ENCODE peak calls at places on chromosomes 5 and 9, in eight cellular contexts. E is transverse colon, B is neuronal stem cell, I is gastrocnemius medialis, F is BE2C, W is Peyer's patch, Q is sigmoid colon, U is astrocyte of the spinal cord. R is an unnamed sample.

GRCh38 chr5:151739939-151740335 is 18.5 kb downstream of the ATOX1 start:
- DNase-seq in E (no peak), B (no peak), I (no peak), F (no peak), W (no peak), Q (no peak), U (peak; percentile 92), R (peak; percentile 98)

GRCh38 chr9:6149315-6149714 is 66.3 kb upstream of the IL33 start:
- DNase-seq in E (no peak), B (no peak), I (no peak), F (no peak), W (no peak), Q (no peak), U (no peak), R (no peak)

GRCh38 chr9:18490591-18491370 is 16.8 kb downstream of the ADAMTSL1 start:
- DNase-seq in E (no peak), B (no peak), I (no peak), F (no peak), W (no peak), Q (no peak), U (peak; percentile 99), R (peak; percentile 82)

GRCh38 chr9:98922721-98923435 is 20.8 kb upstream of the COL15A1 start:
- DNase-seq in E (no peak), B (no peak), I (no peak), F (no peak), W (no peak), Q (no peak), U (peak; percentile 43), R (no peak)

GRCh38 chr5:14109041-14109747 is 33.9 kb upstream of the TRIO start:
- DNase-seq in E (peak; percentile 16), B (no peak), I (no peak), F (no peak), W (no peak), Q (no peak), U (peak; percentile 74), R (no peak)

GRCh38 chr5:165187815-165188214 is 1682.4 kb downstream of the MAT2B start:
- DNase-seq in E (no peak), B (no peak), I (no peak), F (no peak), W (no peak), Q (no peak), U (no peak), R (no peak)

GRCh38 chr9:132486706-132487350 is 76.8 kb downstream of the CFAP77 start:
- DNase-seq in E (no peak), B (no peak), I (no peak), F (peak; percentile 31), W (no peak), Q (no peak), U (no peak), R (no peak)

GRCh38 chr5:115350892-115351291 is 54.4 kb upstream of the CCDC112 start:
- DNase-seq in E (no peak), B (no peak), I (no peak), F (no peak), W (no peak), Q (no peak), U (no peak), R (peak; percentile 12)

GRCh38 chr5:122665087-122665486 is 109.8 kb upstream of the SNX2 start:
- DNase-seq in E (no peak), B (no peak), I (no peak), F (no peak), W (no peak), Q (no peak), U (no peak), R (no peak)

GRCh38 chr9:131217321-131218031 is 58.8 kb downstream of the FAM78A start:
- DNase-seq in E (no peak), B (no peak), I (no peak), F (no peak), W (no peak), Q (no peak), U (no peak), R (no peak)

GRCh38 chr5:132190161-132190817 is 37.4 kb downstream of the P4HA2 start:
- DNase-seq in E (no peak), B (peak; percentile 39), I (no peak), F (peak; percentile 55), W (no peak), Q (no peak), U (peak; percentile 79), R (peak; percentile 58)

GRCh38 chr5:143329843-143330242 is 73.6 kb downstream of the NR3C1 start:
- DNase-seq in E (no peak), B (no peak), I (no peak), F (no peak), W (no peak), Q (no peak), U (no peak), R (no peak)

GRCh38 chr5:115815693-115816225 is 700 bp downstream of the CDO1 start:
- DNase-seq in E (no peak), B (peak; percentile 8), I (no peak), F (no peak), W (no peak), Q (no peak), U (peak; percentile 8), R (no peak)

GRCh38 chr5:56984445-56984844 is 32.5 kb upstream of the MIER3 start:
- DNase-seq in E (no peak), B (no peak), I (no peak), F (no peak), W (no peak), Q (no peak), U (no peak), R (no peak)

GRCh38 chr5:143932584-143932983 is 120.6 kb downstream of the HMHB1 start:
- DNase-seq in E (no peak), B (no peak), I (no peak), F (no peak), W (no peak), Q (no peak), U (no peak), R (no peak)

GRCh38 chr9:93071464-93071863 is 13.0 kb downstream of the SUSD3 start:
- DNase-seq in E (no peak), B (no peak), I (no peak), F (peak; percentile 81), W (no peak), Q (no peak), U (no peak), R (no peak)

GRCh38 chr5:132011561-132012384 is at the start of gene ACSL6:
- DNase-seq in E (peak; percentile 37), B (no peak), I (peak; percentile 5), F (peak; percentile 61), W (peak; percentile 68), Q (peak; percentile 53), U (no peak), R (peak; percentile 43)

GRCh38 chr9:100098241-100098886 is 436 bp downstream of the ERP44 start:
- DNase-seq in E (peak; percentile 79), B (peak; percentile 32), I (peak; percentile 76), F (peak; percentile 53), W (peak; percentile 77), Q (peak; percentile 69), U (peak; percentile 42), R (no peak)

GRCh38 chr5:77012601-77013000 is 17.6 kb upstream of the AGGF1 start:
- DNase-seq in E (no peak), B (no peak), I (no peak), F (no peak), W (no peak), Q (no peak), U (no peak), R (no peak)

GRCh38 chr9:106869458-106869857 is 6.5 kb downstream of the ZNF462 start:
- DNase-seq in E (no peak), B (no peak), I (no peak), F (no peak), W (no peak), Q (peak; percentile 74), U (peak; percentile 66), R (no peak)
- H3K4me3 ChIP-seq in E (no peak overlapping the region), B (no peak overlapping the region), I (no peak overlapping the region), F (no peak overlapping the region), W (no peak overlapping the region), Q (no peak overlapping the region), U (no peak overlapping the region), R (no peak overlapping the region)

DNA sequence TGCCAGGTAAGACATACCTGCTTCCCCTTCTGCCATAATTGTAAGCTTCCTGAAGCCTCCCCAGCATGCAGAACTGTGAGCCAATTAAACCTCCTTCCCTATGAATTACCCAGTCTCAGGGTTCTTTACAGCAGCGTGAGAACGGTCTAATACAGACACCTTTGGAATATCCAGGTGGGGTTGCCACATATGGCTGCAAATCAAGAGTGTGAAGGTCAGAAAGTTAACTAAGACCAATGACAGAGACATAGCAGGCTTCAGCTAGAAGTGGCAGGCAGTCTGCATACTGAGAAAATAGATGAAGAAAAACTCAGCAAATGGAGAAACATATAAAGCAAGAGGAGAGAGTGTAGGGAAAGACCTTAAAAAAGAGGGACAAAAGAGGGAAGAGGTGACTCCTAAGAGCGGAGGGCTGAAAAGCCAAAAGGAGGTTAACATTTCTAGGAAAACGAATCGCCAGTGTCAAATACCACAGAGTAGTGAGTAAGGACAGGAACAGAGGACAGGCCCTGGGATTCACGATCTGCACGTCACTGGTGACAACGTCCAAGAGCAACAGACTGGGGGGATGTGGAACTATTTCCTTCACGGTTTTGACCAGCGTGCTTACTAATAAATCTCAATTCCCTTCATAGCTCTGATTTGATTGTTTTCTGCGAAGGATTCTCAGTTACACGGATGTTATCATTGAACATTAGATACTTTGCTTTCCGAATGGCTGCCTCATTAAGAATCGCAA is 1.7 kb upstream of the ACO1 start:
- DNase-seq in E (no peak), B (no peak), I (no peak), F (no peak), W (no peak), Q (no peak), U (no peak), R (no peak)
- H3K4me3 ChIP-seq in E (no peak overlapping the region), B (no peak overlapping the region), I (no peak overlapping the region), F (no peak overlapping the region), W (no peak overlapping the region), Q (no peak overlapping the region), U (no peak overlapping the region), R (no peak overlapping the region)

GRCh38 chr5:1788828-1789227 is 10.8 kb downstream of the MRPL36 start:
- DNase-seq in E (no peak), B (no peak), I (no peak), F (no peak), W (peak; percentile 34), Q (peak; percentile 30), U (no peak), R (no peak)

GRCh38 chr5:1787472-1788047 is 12.1 kb downstream of the MRPL36 start:
- DNase-seq in E (no peak), B (no peak), I (no peak), F (no peak), W (peak; percentile 39), Q (peak; percentile 30), U (no peak), R (no peak)

GRCh38 chr5:1788200-1788599 is 11.4 kb downstream of the MRPL36 start:
- DNase-seq in E (no peak), B (no peak), I (no peak), F (no peak), W (no peak), Q (peak; percentile 14), U (no peak), R (no peak)

GRCh38 chr5:1791176-1791575 is 8.5 kb downstream of the MRPL36 start:
- DNase-seq in E (no peak), B (no peak), I (no peak), F (no peak), W (peak; percentile 30), Q (peak; percentile 17), U (no peak), R (no peak)

GRCh38 chr5:1789838-1790462 is 9.7 kb downstream of the MRPL36 start:
- DNase-seq in E (no peak), B (no peak), I (no peak), F (no peak), W (peak; percentile 12), Q (peak; percentile 46), U (peak; percentile 69), R (peak; percentile 72)
- H3K4me3 ChIP-seq in E (no peak overlapping the region), B (no peak overlapping the region), I (no peak overlapping the region), F (no peak overlapping the region), W (no peak overlapping the region), Q (no peak overlapping the region), U (peak overlapping the region; percentile 5), R (peak overlapping the region; percentile 17)

GRCh38 chr9:129597355-129598088 is 23.4 kb downstream of the C9orf50 start:
- DNase-seq in E (peak; percentile 62), B (peak; percentile 70), I (no peak), F (no peak), W (peak; percentile 70), Q (peak; percentile 86), U (peak; percentile 90), R (no peak)
- H3K4me3 ChIP-seq in E (peak overlapping the region; percentile 49), B (peak overlapping the region; percentile 60), I (peak overlapping the region; percentile 50), F (no peak overlapping the region), W (peak overlapping the region; percentile 35), Q (peak overlapping the region; percentile 53), U (peak overlapping the region; percentile 32), R (peak overlapping the region; percentile 18)

R was measured in SJSA1.